ENCODE peak calls at places on chromosomes 11 and 22, in five cellular contexts. K is stomach; H is CD4-positive, alpha-beta T cell; J is A673; V is foreskin fibroblast. N is an unnamed sample.

GRCh38 chr22:41752011-41752975 is 48.2 kb upstream of the CCDC134 start:
- DNase-seq in K (no peak), H (no peak), J (no peak), V (peak; percentile 32), N (no peak)

GRCh38 chr11:75242722-75243600 is 2.4 kb downstream of the TPBGL start:
- DNase-seq in K (peak; percentile 16), H (no peak), J (no peak), V (no peak), N (no peak)

GRCh38 chr22:29904020-29904419 is 21.0 kb downstream of the MTMR3 start:
- DNase-seq in K (no peak), H (no peak), J (no peak), V (no peak), N (no peak)

GRCh38 chr11:110447897-110448522 is 18.3 kb downstream of the FDX1 start:
- DNase-seq in K (no peak), H (no peak), J (no peak), V (no peak), N (no peak)

GRCh38 chr11:120169981-120170698 is 32.2 kb upstream of the TRIM29 start:
- DNase-seq in K (no peak), H (no peak), J (no peak), V (no peak), N (no peak)

GRCh38 chr22:48135641-48136040 is 1373.2 kb downstream of the TBC1D22A start:
- DNase-seq in K (no peak), H (no peak), J (peak; percentile 25), V (no peak), N (no peak)

GRCh38 chr22:39205344-39206021 is 39.3 kb downstream of the PDGFB start:
- DNase-seq in K (no peak), H (peak; percentile 38), J (no peak), V (peak; percentile 86), N (peak; percentile 63)

GRCh38 chr22:23233746-23234408 is 53.6 kb downstream of the BCR start:
- DNase-seq in K (no peak), H (no peak), J (no peak), V (peak; percentile 84), N (peak; percentile 24)

GRCh38 chr11:120432056-120433018 is 79.2 kb upstream of the GRIK4 start:
- DNase-seq in K (no peak), H (no peak), J (peak; percentile 92), V (peak; percentile 98), N (peak; percentile 99)

GRCh38 chr11:134503104-134503503 is 91.1 kb upstream of the B3GAT1 start:
- DNase-seq in K (peak; percentile 22), H (no peak), J (no peak), V (no peak), N (no peak)

GRCh38 chr11:8060801-8061554 is 20.0 kb upstream of the TUB start:
- DNase-seq in K (peak; percentile 18), H (no peak), J (no peak), V (peak; percentile 72), N (peak; percentile 60)
- TF ChIP-seq CTCF in K (no peak), H (no peak), J (no peak), V (no peak), N (no peak)

GRCh38 chr11:27263046-27263445 is 100.0 kb downstream of the CCDC34 start:
- DNase-seq in K (no peak), H (no peak), J (no peak), V (no peak), N (no peak)
- TF ChIP-seq CTCF in K (no peak), H (no peak), J (no peak), V (no peak), N (no peak)

GRCh38 chr11:3370268-3370870 is 8.6 kb downstream of the ZNF195 start:
- DNase-seq in K (no peak), H (no peak), J (no peak), V (no peak), N (no peak)
- TF ChIP-seq CTCF in K (no peak), H (no peak), J (no peak), V (no peak), N (no peak)

GRCh38 chr22:43944670-43945430 is 10.4 kb upstream of the SAMM50 start:
- DNase-seq in K (no peak), H (no peak), J (peak; percentile 31), V (no peak), N (no peak)

GRCh38 chr22:43946391-43946680 is 8.9 kb upstream of the SAMM50 start:
- DNase-seq in K (no peak), H (no peak), J (peak; percentile 30), V (no peak), N (no peak)

GRCh38 chr22:43941449-43941848 is 13.8 kb upstream of the SAMM50 start:
- DNase-seq in K (no peak), H (no peak), J (no peak), V (no peak), N (no peak)

GRCh38 chr22:43948836-43949235 is 6.4 kb upstream of the SAMM50 start:
- DNase-seq in K (no peak), H (no peak), J (no peak), V (peak; percentile 7), N (no peak)

DNA sequence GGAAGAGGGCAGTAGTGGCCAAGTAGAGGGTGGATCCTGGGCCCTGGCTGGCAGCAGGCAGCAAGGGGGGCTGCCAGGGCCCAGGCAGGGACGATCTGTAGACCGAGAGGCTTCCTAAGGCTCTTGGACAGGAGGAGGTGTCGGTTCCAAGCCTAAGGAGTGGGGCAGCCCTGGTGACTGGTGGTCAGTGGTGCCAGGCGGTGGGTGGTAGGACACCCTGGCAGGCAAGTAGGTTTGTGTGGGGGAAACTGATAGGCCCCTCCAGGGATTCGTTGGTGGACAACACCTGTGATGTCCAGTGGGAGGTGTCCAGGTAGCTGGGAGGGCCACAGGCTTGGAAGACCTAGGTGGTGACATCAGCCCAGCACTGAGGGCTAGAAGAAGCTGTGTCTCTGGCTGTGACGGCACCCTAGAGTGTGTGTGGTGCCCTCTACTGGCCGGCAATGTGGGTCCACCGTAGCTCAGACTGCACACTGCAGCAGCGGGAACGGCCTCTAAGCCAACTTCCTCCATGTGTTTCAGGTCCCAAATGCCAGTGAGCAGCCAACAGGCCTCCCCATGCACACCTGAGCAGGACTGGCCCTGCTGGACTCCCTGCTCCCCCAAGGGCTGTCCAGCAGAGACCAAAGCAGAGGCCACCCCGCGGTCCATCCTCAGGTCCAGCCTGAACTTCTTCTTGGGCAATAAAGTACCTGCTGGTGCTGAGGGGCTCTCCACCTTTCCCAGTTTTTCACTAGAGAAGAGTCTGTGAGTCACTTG is 9.4 kb upstream of the SAMM50 start:
- DNase-seq in K (peak; percentile 67), H (peak; percentile 56), J (peak; percentile 82), V (peak; percentile 79), N (peak; percentile 61)
- TF ChIP-seq CTCF in K (peak; percentile 33), H (peak; percentile 68), J (peak; percentile 85), V (peak; percentile 84), N (peak; percentile 87)

GRCh38 chr11:33835143-33835878 is 56.6 kb downstream of the LMO2 start:
- DNase-seq in K (no peak), H (no peak), J (peak; percentile 89), V (peak; percentile 81), N (peak; percentile 84)
- TF ChIP-seq CTCF in K (no peak), H (no peak), J (peak; percentile 86), V (peak; percentile 27), N (peak; percentile 77)

GRCh38 chr11:92967178-92967577 is 2.3 kb upstream of the MTNR1B start:
- DNase-seq in K (no peak), H (no peak), J (no peak), V (no peak), N (no peak)

GRCh38 chr11:92969634-92970347 is at the start of gene MTNR1B:
- DNase-seq in K (no peak), H (no peak), J (no peak), V (no peak), N (no peak)

GRCh38 chr11:92972248-92972647 is 2.8 kb downstream of the MTNR1B start:
- DNase-seq in K (no peak), H (no peak), J (no peak), V (no peak), N (no peak)

GRCh38 chr11:92965196-92965595 is 4.3 kb upstream of the MTNR1B start:
- DNase-seq in K (no peak), H (no peak), J (no peak), V (no peak), N (no peak)

DNA sequence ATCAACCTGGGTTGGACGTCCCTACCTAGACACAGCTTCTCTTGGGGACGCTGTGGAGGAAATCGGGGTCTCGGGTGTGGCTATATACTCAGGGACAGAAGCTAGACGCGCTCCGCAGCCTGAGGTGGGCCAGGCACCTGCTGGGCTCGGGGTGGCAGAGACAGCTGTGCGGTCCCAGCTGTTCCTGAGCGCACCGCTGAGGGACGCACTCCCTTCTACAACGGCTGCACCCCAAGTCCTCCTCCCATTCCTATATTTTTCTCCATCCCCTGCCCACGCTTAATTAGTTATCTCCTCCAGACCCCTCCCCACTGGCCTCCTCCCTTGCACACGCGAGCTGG is 188 bp upstream of the MTNR1B start:
- DNase-seq in K (no peak), H (no peak), J (no peak), V (no peak), N (no peak)
- TF ChIP-seq CTCF in K (no peak), H (no peak), J (no peak), V (no peak), N (no peak)

GRCh38 chr11:117425679-117426296 is 98.1 kb downstream of the CEP164 start:
- DNase-seq in K (no peak), H (no peak), J (no peak), V (no peak), N (no peak)

GRCh38 chr11:117426297-117426685 is 98.6 kb downstream of the CEP164 start:
- DNase-seq in K (peak; percentile 60), H (peak; percentile 55), J (peak; percentile 73), V (peak; percentile 75), N (peak; percentile 16)

GRCh38 chr11:117427356-117427874 is 99.8 kb downstream of the CEP164 start:
- DNase-seq in K (no peak), H (no peak), J (no peak), V (no peak), N (no peak)

GRCh38 chr11:117428186-117428855 is 100.7 kb downstream of the CEP164 start:
- DNase-seq in K (no peak), H (no peak), J (no peak), V (no peak), N (no peak)

GRCh38 chr11:117426941-117427340 is 99.3 kb downstream of the CEP164 start:
- DNase-seq in K (no peak), H (no peak), J (no peak), V (no peak), N (no peak)
- TF ChIP-seq CTCF in K (no peak), H (no peak), J (no peak), V (no peak), N (no peak)

DNA sequence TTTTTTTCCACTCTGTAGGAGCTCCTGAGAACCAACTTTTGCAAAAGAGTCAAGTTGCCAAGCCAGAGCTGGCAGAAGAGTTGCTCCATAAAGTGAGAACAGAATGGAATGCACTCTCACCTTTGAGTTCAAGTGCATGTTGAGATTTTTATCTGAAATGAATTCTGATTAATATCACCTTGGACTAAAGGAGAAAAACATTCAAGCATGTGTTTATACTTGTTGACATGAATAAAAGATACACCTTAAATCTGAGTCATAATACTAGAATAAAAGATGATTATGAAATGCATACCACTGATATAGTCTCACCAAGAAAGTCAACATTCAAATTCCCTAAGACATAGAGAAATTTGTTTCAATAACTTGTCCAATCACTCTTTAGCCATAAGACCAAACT is 37.8 kb downstream of the ARL14EP start:
- DNase-seq in K (no peak), H (no peak), J (no peak), V (no peak), N (no peak)
- TF ChIP-seq CTCF in K (no peak), H (no peak), J (no peak), V (no peak), N (no peak)

GRCh38 chr11:86230196-86230813 is 14.2 kb upstream of the EED start:
- DNase-seq in K (no peak), H (no peak), J (no peak), V (no peak), N (no peak)
- TF ChIP-seq CTCF in K (no peak), H (no peak), J (no peak), V (no peak), N (no peak)

GRCh38 chr11:41175304-41175972 is 284.0 kb downstream of the LRRC4C start:
- DNase-seq in K (no peak), H (no peak), J (no peak), V (no peak), N (no peak)
- TF ChIP-seq CTCF in K (no peak), H (no peak), J (peak; percentile 22), V (no peak), N (no peak)